ENCODE peak calls at places on chromosomes 11 and 22, in eight cellular contexts. W, P, S, I, F, D, M and C are unnamed samples.

GRCh38 chr11:1153951-1154487 is 3.7 kb upstream of the MUC5AC start:
- DNase-seq in M (peak), W (no peak), P (peak), I (peak), D (peak), F (peak), S (peak), C (peak)

GRCh38 chr11:2664886-2665746 is 34.7 kb downstream of the KCNQ1OT1 start:
- DNase-seq in W (no peak), M (no peak), P (no peak), D (no peak), S (no peak), F (no peak), I (no peak), C (no peak)

GRCh38 chr11:12043221-12043620 is 34.8 kb upstream of the DKK3 start:
- DNase-seq in D (no peak), F (no peak), P (no peak), S (no peak), M (no peak), W (no peak), I (no peak), C (no peak)

GRCh38 chr22:31143537-31143936 is 3.2 kb upstream of the PLA2G3 start:
- DNase-seq in I (no peak), D (no peak), P (no peak), S (no peak), F (no peak), W (no peak), M (no peak), C (no peak)

GRCh38 chr11:84824624-84825023 is 802.5 kb downstream of the DLG2 start:
- DNase-seq in W (no peak), D (no peak), M (no peak), F (no peak), S (peak), P (no peak), I (no peak), C (no peak)

GRCh38 chr11:118619444-118620205 is 12.2 kb downstream of the PHLDB1 start:
- DNase-seq in P (no peak), F (no peak), M (no peak), W (no peak), I (peak), D (peak), S (peak), C (peak)

GRCh38 chr22:38097557-38098409 is 12.7 kb downstream of the BAIAP2L2 start:
- DNase-seq in W (peak), P (no peak), S (no peak), D (peak), F (no peak), I (no peak), M (no peak), C (no peak)

GRCh38 chr11:12694182-12694531 is 19.9 kb downstream of the TEAD1 start:
- DNase-seq in M (no peak), P (peak), F (no peak), I (no peak), S (no peak), W (peak), D (no peak), C (no peak)

GRCh38 chr11:61075891-61076290 is 26.4 kb upstream of the CD5 start:
- DNase-seq in S (peak), I (no peak), D (peak), P (peak), M (no peak), F (peak), W (no peak), C (peak)

GRCh38 chr11:43268786-43269185 is 43.0 kb upstream of the API5 start:
- DNase-seq in M (no peak), P (no peak), S (no peak), I (no peak), D (no peak), F (no peak), W (no peak), C (no peak)
- TF ChIP-seq CTCF in M (no peak), P (no peak), S (no peak), I (no peak), D (no peak), F (no peak), W (no peak), C (no peak)

GRCh38 chr11:101974255-101974654 is 57.9 kb upstream of the ANGPTL5 start:
- DNase-seq in I (peak), F (peak), S (no peak), W (no peak), D (peak), P (no peak), M (no peak), C (no peak)
- TF ChIP-seq CTCF in I (peak), F (peak), S (no peak), W (no peak), D (peak), P (no peak), M (no peak), C (no peak)

GRCh38 chr11:117443269-117444186 is 115.9 kb downstream of the CEP164 start:
- DNase-seq in I (peak), S (no peak), M (peak), F (peak), W (peak), P (peak), D (peak), C (peak)
- TF ChIP-seq CTCF in I (peak), S (peak), M (peak), F (peak), W (peak), P (peak), D (peak), C (no peak)

GRCh38 chr22:20176421-20177060 is 25.7 kb upstream of the CCDC188 start:
- DNase-seq in P (no peak), F (no peak), S (no peak), M (no peak), I (no peak), D (no peak), W (no peak), C (no peak)

GRCh38 chr22:20173246-20173645 is 22.4 kb upstream of the CCDC188 start:
- DNase-seq in D (no peak), M (no peak), S (no peak), F (no peak), W (no peak), I (no peak), P (no peak), C (no peak)

GRCh38 chr22:20175597-20175900 is 24.7 kb upstream of the CCDC188 start:
- DNase-seq in D (no peak), M (no peak), F (no peak), I (no peak), W (no peak), S (no peak), P (no peak), C (no peak)

GRCh38 chr22:20173720-20174119 is 22.9 kb upstream of the CCDC188 start:
- DNase-seq in W (no peak), F (no peak), S (no peak), I (no peak), M (no peak), P (no peak), D (no peak), C (no peak)

GRCh38 chr22:20174785-20175596 is 24.1 kb upstream of the CCDC188 start:
- DNase-seq in F (no peak), D (no peak), W (peak), M (no peak), I (no peak), P (no peak), S (peak), C (peak)
- TF ChIP-seq CTCF in F (no peak), D (peak), W (no peak), M (no peak), I (peak), P (no peak), S (no peak), C (peak)

DNA sequence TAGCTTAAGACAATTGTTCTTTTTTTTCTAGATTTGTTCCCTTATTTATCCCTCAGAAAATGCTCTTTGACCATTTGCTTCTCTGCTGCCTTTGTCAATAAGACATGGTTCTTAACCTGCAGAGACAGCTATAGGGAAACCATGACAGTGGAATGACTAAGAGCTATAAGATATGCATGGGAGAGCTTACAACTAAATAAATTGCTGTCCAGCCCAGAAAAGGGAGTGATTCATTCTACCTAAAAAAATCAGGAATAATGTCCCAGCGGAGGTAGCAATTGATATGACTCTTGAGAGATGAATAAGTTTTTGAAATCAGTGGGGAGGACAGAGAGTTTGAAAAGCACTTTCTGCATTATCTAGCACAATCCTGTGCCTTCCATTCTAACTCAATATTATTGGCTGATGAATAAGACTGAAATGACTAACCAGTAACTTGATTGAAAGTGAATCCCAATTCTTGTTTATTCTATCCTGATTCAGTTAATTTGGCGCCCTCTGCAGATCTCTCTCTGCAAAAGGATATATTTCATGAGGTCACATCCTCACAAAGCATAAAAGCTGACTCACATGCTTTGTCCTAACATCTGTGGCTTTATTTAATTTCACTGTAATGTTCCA is 680.5 kb upstream of the API5 start:
- DNase-seq in D (no peak), I (peak), S (peak), P (no peak), W (no peak), F (peak), M (no peak), C (no peak)
- TF ChIP-seq CTCF in D (no peak), I (peak), S (peak), P (no peak), W (no peak), F (no peak), M (no peak), C (no peak)

DNA sequence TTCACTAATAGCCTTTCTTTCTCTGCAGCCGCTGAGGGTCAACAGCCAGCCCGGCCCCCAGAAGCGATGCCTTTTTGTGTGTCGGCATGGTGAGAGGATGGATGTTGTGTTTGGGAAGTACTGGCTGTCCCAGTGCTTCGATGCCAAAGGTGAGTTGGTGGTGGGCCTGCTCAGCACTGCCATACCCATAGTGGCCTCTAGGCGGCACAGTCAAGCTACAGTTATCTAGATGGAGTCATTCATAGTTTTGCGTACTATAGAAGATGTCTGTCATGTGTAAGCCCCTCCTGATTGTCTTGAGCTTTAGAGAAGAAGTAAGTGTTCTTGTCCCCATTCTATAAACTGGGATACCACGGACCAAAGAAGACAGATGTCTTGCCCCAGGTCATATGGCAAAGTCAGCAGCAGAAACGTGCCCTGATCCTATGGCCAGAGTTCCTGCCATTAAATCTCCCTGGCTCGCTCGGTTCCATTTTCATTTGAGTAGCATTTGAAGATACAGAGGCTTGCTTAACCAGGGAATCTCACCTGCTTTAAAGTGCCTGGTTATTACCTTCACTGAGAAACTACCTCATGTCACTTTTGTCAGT is 42.1 kb upstream of the CRTAM start:
- DNase-seq in P (peak), I (no peak), F (peak), M (peak), D (peak), S (peak), W (peak), C (peak)
- TF ChIP-seq CTCF in P (peak), I (peak), F (peak), M (peak), D (peak), S (peak), W (peak), C (peak)

GRCh38 chr11:92227233-92227593 is 2.6 kb downstream of the FAT3 start:
- DNase-seq in P (no peak), W (no peak), S (no peak), F (no peak), D (no peak), M (no peak), I (no peak), C (no peak)
- TF ChIP-seq CTCF in P (no peak), W (no peak), S (no peak), F (no peak), D (no peak), M (no peak), I (no peak), C (no peak)

DNA sequence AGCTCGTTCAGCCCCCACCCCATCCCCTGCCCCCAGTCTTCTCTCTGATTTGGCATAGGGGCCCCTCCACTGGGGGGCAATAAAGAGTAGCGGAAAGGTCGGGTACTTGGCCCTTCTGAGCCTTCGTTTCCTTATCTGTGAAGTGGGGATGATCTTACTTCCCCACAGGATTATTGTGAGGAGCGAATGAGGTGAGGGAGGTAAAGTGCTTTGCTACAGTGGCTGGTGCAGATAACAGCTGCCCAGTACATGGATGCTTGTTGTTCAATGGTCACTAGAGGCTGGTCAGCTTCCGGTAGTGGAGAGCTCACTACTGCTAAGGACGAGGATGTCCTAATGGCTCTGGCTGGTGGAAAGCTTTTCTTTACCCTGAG is 101.2 kb downstream of the CEP164 start:
- DNase-seq in S (no peak), M (no peak), W (no peak), D (no peak), I (no peak), F (no peak), P (no peak), C (no peak)
- TF ChIP-seq CTCF in S (no peak), M (no peak), W (no peak), D (no peak), I (no peak), F (no peak), P (no peak), C (no peak)